ENCODE peak calls at places on chromosomes 3 and 15, in six cellular contexts. H is psoas muscle; W is stimulated activated CD4-positive, alpha-beta T cell treated with anti-CD3 and anti-CD28 coated beads, Interleukin-1b, Interleukin-23, amount 100 ng/mL, for 48 hours; X is nephron progenitor cell; J is NCI-H1092; C is AG10803. N is an unnamed sample.

GRCh38 chr15:70358011-70358819 is 260.5 kb upstream of the TLE3 start:
- DNase-seq in C (no peak), X (no peak), H (no peak), J (no peak), W (no peak), N (no peak)

GRCh38 chr3:11155341-11156025 is 1.2 kb downstream of the HRH1 start:
- DNase-seq in C (peak), W (peak), X (peak), H (peak), J (peak), N (peak)

GRCh38 chr3:23402728-23403505 is 199.8 kb downstream of the UBE2E2 start:
- DNase-seq in C (no peak), W (no peak), H (no peak), X (no peak), J (no peak), N (no peak)

GRCh38 chr3:37543692-37544091 is 318.0 kb upstream of the CTDSPL start:
- DNase-seq in J (no peak), C (no peak), W (no peak), X (no peak), H (peak), N (no peak)

GRCh38 chr3:73074681-73075305 is 13.3 kb downstream of the EBLN2 start:
- DNase-seq in C (peak), J (no peak), H (no peak), X (no peak), W (no peak), N (no peak)

GRCh38 chr3:73419993-73420392 is 204.7 kb downstream of the PDZRN3 start:
- DNase-seq in H (no peak), X (no peak), W (no peak), J (no peak), C (no peak), N (no peak)

GRCh38 chr15:41935566-41936020 is 36.8 kb downstream of the EHD4 start:
- DNase-seq in W (peak), C (no peak), J (no peak), H (no peak), X (no peak), N (no peak)

GRCh38 chr3:145798691-145799550 is 362.1 kb downstream of the PLOD2 start:
- DNase-seq in W (no peak), H (no peak), X (no peak), C (peak), J (no peak), N (peak)

GRCh38 chr3:197007296-197007940 is 22.2 kb downstream of the MELTF start:
- DNase-seq in W (no peak), X (no peak), H (peak), J (no peak), C (no peak), N (no peak)

GRCh38 chr15:92394327-92395175 is 870 bp downstream of the ST8SIA2 start:
- DNase-seq in W (no peak), C (no peak), X (peak), J (no peak), H (no peak), N (peak)

GRCh38 chr15:50624616-50625168 is 61.9 kb downstream of the TRPM7 start:
- DNase-seq in J (no peak), H (no peak), X (no peak), W (no peak), C (peak), N (no peak)

GRCh38 chr3:98657429-98657828 is 64.0 kb upstream of the CPOX start:
- DNase-seq in H (no peak), J (no peak), X (peak), W (peak), C (no peak), N (peak)

GRCh38 chr3:126539558-126540250 is 15.7 kb downstream of the CHST13 start:
- DNase-seq in W (no peak), X (no peak), J (no peak), C (no peak), H (peak), N (peak)

GRCh38 chr3:124217542-124217941 is 225.6 kb upstream of the ROPN1 start:
- DNase-seq in J (no peak), X (peak), W (peak), H (no peak), C (peak), N (no peak)

GRCh38 chr15:42720071-42720470 is 16.9 kb downstream of the CDAN1 start:
- DNase-seq in W (no peak), J (no peak), H (no peak), X (no peak), C (no peak), N (no peak)

GRCh38 chr3:42831321-42831713 is 22.1 kb downstream of the ACKR2 start:
- DNase-seq in C (peak), W (peak), J (peak), H (peak), X (peak), N (peak)

GRCh38 chr3:83039422-83039821 is 1278.0 kb upstream of the GBE1 start:
- DNase-seq in J (no peak), C (no peak), H (no peak), W (no peak), X (no peak), N (no peak)

GRCh38 chr3:49930922-49931321 is 1.3 kb upstream of the MON1A start:
- DNase-seq in J (no peak), W (no peak), H (no peak), X (peak), C (no peak), N (no peak)

GRCh38 chr15:98671060-98672008 is 23.0 kb downstream of the IGF1R start:
- DNase-seq in W (no peak), J (no peak), H (no peak), C (peak), X (no peak), N (no peak)

GRCh38 chr3:11001020-11001657 is 8.6 kb downstream of the SLC6A1 start:
- DNase-seq in C (no peak), X (peak), H (no peak), J (no peak), W (no peak), N (no peak)

GRCh38 chr3:22960326-22960984 is 242.7 kb upstream of the UBE2E2 start:
- DNase-seq in C (peak), H (no peak), X (peak), W (no peak), J (peak), N (peak)

GRCh38 chr3:104907507-104907906 is 459.2 kb upstream of the ALCAM start:
- DNase-seq in J (no peak), X (no peak), C (peak), W (no peak), H (no peak), N (no peak)

GRCh38 chr3:195558602-195559001 is 15.5 kb upstream of the PPP1R2 start:
- DNase-seq in X (no peak), H (peak), C (peak), W (no peak), J (no peak), N (no peak)

GRCh38 chr15:80998252-80998651 is 2.5 kb upstream of the TLNRD1 start:
- DNase-seq in J (no peak), W (no peak), X (no peak), C (no peak), H (no peak), N (no peak)

GRCh38 chr3:128470134-128470915 is 3.6 kb upstream of the DNAJB8 start:
- DNase-seq in J (no peak), W (no peak), C (no peak), H (no peak), X (no peak), N (no peak)

GRCh38 chr3:47266709-47267489 is 15.7 kb downstream of the KIF9 start:
- DNase-seq in X (no peak), H (peak), C (peak), J (no peak), W (peak), N (no peak)

GRCh38 chr15:25597576-25597975 is 158.8 kb upstream of the UBE3A start:
- DNase-seq in W (no peak), J (no peak), X (no peak), C (peak), H (no peak), N (no peak)

N was measured in glutamatergic neuron.